ENCODE peak calls at places on chromosomes 11 and 22, in seven cellular contexts. One of them, this sample, is unnamed.

GRCh38 chr11:117097567-117098268 is 510 bp downstream of the SIK3 start:
- DNase-seq in lung: peak; percentile 44
- DNase-seq in osteoblast: peak; percentile 90
- DNase-seq in kidney: peak; percentile 89
- DNase-seq in CD8-positive, alpha-beta T cell: peak; percentile 52
- DNase-seq in dorsolateral prefrontal cortex: peak; percentile 49
- DNase-seq in AG10803: peak; percentile 18
- DNase-seq in this sample: no peak

GRCh38 chr11:112961751-112962747 is 829 bp downstream of the NCAM1 start:
- DNase-seq in osteoblast: peak; percentile 69
- DNase-seq in CD8-positive, alpha-beta T cell: no peak
- DNase-seq in AG10803: no peak
- DNase-seq in kidney: peak; percentile 72
- DNase-seq in lung: no peak
- DNase-seq in dorsolateral prefrontal cortex: peak; percentile 76
- DNase-seq in this sample: no peak

GRCh38 chr11:83257638-83258229 is 28.4 kb downstream of the CCDC90B start:
- DNase-seq in CD8-positive, alpha-beta T cell: no peak
- DNase-seq in kidney: no peak
- DNase-seq in lung: no peak
- DNase-seq in dorsolateral prefrontal cortex: no peak
- DNase-seq in osteoblast: peak; percentile 53
- DNase-seq in AG10803: peak; percentile 76
- DNase-seq in this sample: peak; percentile 81

GRCh38 chr22:17911887-17912286 is 112.5 kb downstream of the MICAL3 start:
- DNase-seq in dorsolateral prefrontal cortex: no peak
- DNase-seq in CD8-positive, alpha-beta T cell: no peak
- DNase-seq in lung: no peak
- DNase-seq in kidney: no peak
- DNase-seq in osteoblast: no peak
- DNase-seq in AG10803: no peak
- DNase-seq in this sample: no peak

GRCh38 chr11:58632510-58632909 is 10.0 kb downstream of the CNTF start:
- DNase-seq in lung: no peak
- DNase-seq in osteoblast: no peak
- DNase-seq in dorsolateral prefrontal cortex: no peak
- DNase-seq in AG10803: no peak
- DNase-seq in CD8-positive, alpha-beta T cell: no peak
- DNase-seq in kidney: no peak
- DNase-seq in this sample: no peak

GRCh38 chr11:102109896-102110760 is at the start of gene YAP1:
- DNase-seq in osteoblast: peak; percentile 97
- DNase-seq in AG10803: peak; percentile 97
- DNase-seq in CD8-positive, alpha-beta T cell: peak; percentile 75
- DNase-seq in kidney: peak; percentile 96
- DNase-seq in dorsolateral prefrontal cortex: peak; percentile 63
- DNase-seq in lung: peak; percentile 85
- DNase-seq in this sample: peak; percentile 62

GRCh38 chr11:46889689-46890475 is 28.5 kb downstream of the LRP4 start:
- DNase-seq in dorsolateral prefrontal cortex: peak; percentile 75
- DNase-seq in kidney: no peak
- DNase-seq in lung: peak; percentile 74
- DNase-seq in CD8-positive, alpha-beta T cell: peak; percentile 82
- DNase-seq in AG10803: peak; percentile 66
- DNase-seq in osteoblast: peak; percentile 96
- DNase-seq in this sample: peak; percentile 7

GRCh38 chr11:100680070-100680469 is 7.0 kb upstream of the ARHGAP42 start:
- DNase-seq in CD8-positive, alpha-beta T cell: no peak
- DNase-seq in AG10803: no peak
- DNase-seq in dorsolateral prefrontal cortex: peak; percentile 56
- DNase-seq in osteoblast: no peak
- DNase-seq in kidney: no peak
- DNase-seq in lung: no peak
- DNase-seq in this sample: no peak

GRCh38 chr22:23251445-23252093 is 71.3 kb downstream of the BCR start:
- DNase-seq in kidney: no peak
- DNase-seq in osteoblast: peak; percentile 85
- DNase-seq in AG10803: peak; percentile 43
- DNase-seq in dorsolateral prefrontal cortex: no peak
- DNase-seq in CD8-positive, alpha-beta T cell: no peak
- DNase-seq in lung: no peak
- DNase-seq in this sample: no peak

GRCh38 chr11:44424841-44425240 is 114.9 kb upstream of the ALX4 start:
- DNase-seq in osteoblast: no peak
- DNase-seq in AG10803: no peak
- DNase-seq in CD8-positive, alpha-beta T cell: no peak
- DNase-seq in lung: no peak
- DNase-seq in kidney: no peak
- DNase-seq in dorsolateral prefrontal cortex: no peak
- DNase-seq in this sample: no peak

GRCh38 chr22:20319041-20319744 is 667 bp downstream of the DGCR6L start:
- DNase-seq in dorsolateral prefrontal cortex: peak; percentile 34
- DNase-seq in CD8-positive, alpha-beta T cell: no peak
- DNase-seq in osteoblast: no peak
- DNase-seq in lung: peak; percentile 27
- DNase-seq in kidney: peak; percentile 54
- DNase-seq in AG10803: no peak
- DNase-seq in this sample: no peak

GRCh38 chr22:19035474-19036228 is 86.6 kb downstream of the DGCR2 start:
- DNase-seq in osteoblast: peak; percentile 72
- DNase-seq in AG10803: no peak
- DNase-seq in kidney: peak; percentile 68
- DNase-seq in lung: no peak
- DNase-seq in CD8-positive, alpha-beta T cell: no peak
- DNase-seq in dorsolateral prefrontal cortex: peak; percentile 32
- DNase-seq in this sample: no peak

GRCh38 chr11:60887531-60887930 is 18.9 kb downstream of the PRPF19 start:
- DNase-seq in CD8-positive, alpha-beta T cell: no peak
- DNase-seq in AG10803: peak; percentile 41
- DNase-seq in osteoblast: no peak
- DNase-seq in kidney: no peak
- DNase-seq in dorsolateral prefrontal cortex: no peak
- DNase-seq in lung: no peak
- DNase-seq in this sample: no peak

GRCh38 chr22:20234314-20234682 is 33.8 kb downstream of the RTN4R start:
- DNase-seq in osteoblast: no peak
- DNase-seq in kidney: no peak
- DNase-seq in dorsolateral prefrontal cortex: no peak
- DNase-seq in CD8-positive, alpha-beta T cell: no peak
- DNase-seq in lung: no peak
- DNase-seq in AG10803: no peak
- DNase-seq in this sample: no peak

GRCh38 chr11:64729851-64730382 is 6.9 kb upstream of the NRXN2 start:
- DNase-seq in dorsolateral prefrontal cortex: no peak
- DNase-seq in CD8-positive, alpha-beta T cell: no peak
- DNase-seq in lung: peak; percentile 55
- DNase-seq in kidney: peak; percentile 78
- DNase-seq in osteoblast: no peak
- DNase-seq in AG10803: no peak
- DNase-seq in this sample: no peak

GRCh38 chr11:108224908-108225786 is 2.3 kb downstream of the ATM start:
- DNase-seq in osteoblast: no peak
- DNase-seq in CD8-positive, alpha-beta T cell: peak; percentile 66
- DNase-seq in lung: no peak
- DNase-seq in AG10803: no peak
- DNase-seq in kidney: no peak
- DNase-seq in dorsolateral prefrontal cortex: no peak
- DNase-seq in this sample: no peak

GRCh38 chr22:20441631-20442484 is 4.2 kb upstream of the SCARF2 start:
- DNase-seq in CD8-positive, alpha-beta T cell: no peak
- DNase-seq in AG10803: peak; percentile 54
- DNase-seq in kidney: peak; percentile 76
- DNase-seq in lung: no peak
- DNase-seq in osteoblast: peak; percentile 93
- DNase-seq in dorsolateral prefrontal cortex: no peak
- DNase-seq in this sample: no peak

GRCh38 chr11:109853156-109853776 is 239.9 kb upstream of the ZC3H12C start:
- DNase-seq in CD8-positive, alpha-beta T cell: no peak
- DNase-seq in lung: no peak
- DNase-seq in osteoblast: no peak
- DNase-seq in kidney: no peak
- DNase-seq in dorsolateral prefrontal cortex: no peak
- DNase-seq in AG10803: peak; percentile 81
- DNase-seq in this sample: peak; percentile 44

GRCh38 chr11:13954591-13954990 is 7.9 kb upstream of the SPON1 start:
- DNase-seq in dorsolateral prefrontal cortex: no peak
- DNase-seq in kidney: no peak
- DNase-seq in osteoblast: no peak
- DNase-seq in AG10803: no peak
- DNase-seq in lung: no peak
- DNase-seq in CD8-positive, alpha-beta T cell: no peak
- DNase-seq in this sample: no peak

GRCh38 chr11:96254087-96254486 is 88.9 kb downstream of the MAML2 start:
- DNase-seq in CD8-positive, alpha-beta T cell: no peak
- DNase-seq in dorsolateral prefrontal cortex: no peak
- DNase-seq in kidney: no peak
- DNase-seq in AG10803: peak; percentile 71
- DNase-seq in osteoblast: no peak
- DNase-seq in lung: no peak
- DNase-seq in this sample: peak; percentile 67

GRCh38 chr11:86814775-86815174 is 14.4 kb downstream of the PRSS23 start:
- DNase-seq in kidney: no peak
- DNase-seq in osteoblast: no peak
- DNase-seq in CD8-positive, alpha-beta T cell: no peak
- DNase-seq in dorsolateral prefrontal cortex: no peak
- DNase-seq in lung: no peak
- DNase-seq in AG10803: peak; percentile 52
- DNase-seq in this sample: no peak

GRCh38 chr11:95072948-95073347 is 6.2 kb downstream of the SRSF8 start:
- DNase-seq in lung: no peak
- DNase-seq in dorsolateral prefrontal cortex: no peak
- DNase-seq in AG10803: no peak
- DNase-seq in CD8-positive, alpha-beta T cell: no peak
- DNase-seq in osteoblast: no peak
- DNase-seq in kidney: no peak
- DNase-seq in this sample: no peak
- TF ChIP-seq CTCF in lung: no peak
- TF ChIP-seq CTCF in dorsolateral prefrontal cortex: no peak
- TF ChIP-seq CTCF in AG10803: no peak
- TF ChIP-seq CTCF in CD8-positive, alpha-beta T cell: no peak
- TF ChIP-seq CTCF in osteoblast: no peak
- TF ChIP-seq CTCF in kidney: no peak
- TF ChIP-seq CTCF in this sample: no peak

DNA sequence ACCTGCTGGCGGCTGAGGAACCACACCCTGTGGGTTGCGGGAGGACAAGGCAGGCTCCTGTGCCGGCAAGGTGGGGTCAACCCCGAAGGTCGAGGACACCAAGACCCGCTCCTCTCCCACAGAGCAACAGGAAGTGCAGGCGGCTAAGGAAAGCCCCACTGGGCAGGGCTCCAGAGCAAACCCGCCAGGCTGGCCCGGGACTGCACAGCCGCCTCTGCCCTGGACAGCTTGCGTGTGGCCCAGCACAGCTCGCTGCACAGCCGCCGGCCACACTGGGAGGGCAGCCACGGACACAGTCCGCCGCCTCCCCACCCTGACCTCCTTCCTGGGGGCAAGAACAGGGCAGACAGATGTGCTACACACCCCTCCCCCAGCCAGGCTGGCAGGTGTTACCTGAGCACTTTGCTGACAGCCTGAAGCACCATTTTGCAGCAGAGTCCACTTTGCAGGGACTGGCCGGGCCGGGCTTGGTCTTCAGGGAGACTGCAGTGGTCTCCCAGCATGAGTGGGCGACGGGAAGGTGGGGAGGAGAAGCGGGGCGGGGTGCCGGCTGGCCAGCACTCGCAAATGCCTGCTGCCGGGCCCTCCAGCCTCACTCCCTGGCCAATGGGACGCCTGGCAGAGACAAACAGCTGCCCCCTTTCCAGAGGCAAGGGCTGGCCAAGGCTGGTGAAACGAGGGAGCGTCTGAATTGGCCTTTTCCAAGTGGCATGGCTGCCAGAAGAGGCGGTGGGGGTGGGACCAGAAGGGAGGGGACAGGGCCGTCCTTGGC is at the start of gene MOB2:
- DNase-seq in CD8-positive, alpha-beta T cell: no peak
- DNase-seq in lung: no peak
- DNase-seq in dorsolateral prefrontal cortex: no peak
- DNase-seq in AG10803: no peak
- DNase-seq in kidney: peak; percentile 91
- DNase-seq in osteoblast: peak; percentile 79
- DNase-seq in this sample: no peak
- H3K4me3 ChIP-seq in CD8-positive, alpha-beta T cell: no peak within 1 kb of the TSS
- H3K4me3 ChIP-seq in lung: peak within 1 kb of the TSS; percentile 20
- H3K4me3 ChIP-seq in dorsolateral prefrontal cortex: peak within 1 kb of the TSS; percentile 26
- H3K4me3 ChIP-seq in AG10803: no peak within 1 kb of the TSS
- H3K4me3 ChIP-seq in kidney: no peak within 1 kb of the TSS
- H3K4me3 ChIP-seq in osteoblast: no peak within 1 kb of the TSS
- H3K4me3 ChIP-seq in this sample: no peak within 1 kb of the TSS

GRCh38 chr11:131349368-131350086 is 20.9 kb upstream of the NTM start:
- DNase-seq in AG10803: no peak
- DNase-seq in kidney: no peak
- DNase-seq in lung: no peak
- DNase-seq in osteoblast: no peak
- DNase-seq in CD8-positive, alpha-beta T cell: no peak
- DNase-seq in dorsolateral prefrontal cortex: no peak
- DNase-seq in this sample: no peak
- TF ChIP-seq CTCF in AG10803: no peak
- TF ChIP-seq CTCF in kidney: no peak
- TF ChIP-seq CTCF in lung: no peak
- TF ChIP-seq CTCF in osteoblast: no peak
- TF ChIP-seq CTCF in CD8-positive, alpha-beta T cell: no peak
- TF ChIP-seq CTCF in dorsolateral prefrontal cortex: no peak
- TF ChIP-seq CTCF in this sample: peak; percentile 8

GRCh38 chr22:36364255-36365019 is 23.3 kb downstream of the MYH9 start:
- DNase-seq in AG10803: no peak
- DNase-seq in CD8-positive, alpha-beta T cell: no peak
- DNase-seq in kidney: peak; percentile 59
- DNase-seq in osteoblast: peak; percentile 60
- DNase-seq in lung: no peak
- DNase-seq in dorsolateral prefrontal cortex: no peak
- DNase-seq in this sample: no peak

GRCh38 chr22:36363378-36363931 is 24.3 kb downstream of the MYH9 start:
- DNase-seq in dorsolateral prefrontal cortex: no peak
- DNase-seq in kidney: no peak
- DNase-seq in osteoblast: no peak
- DNase-seq in AG10803: no peak
- DNase-seq in lung: no peak
- DNase-seq in CD8-positive, alpha-beta T cell: no peak
- DNase-seq in this sample: no peak

GRCh38 chr22:36366291-36366708 is 21.5 kb downstream of the MYH9 start:
- DNase-seq in dorsolateral prefrontal cortex: no peak
- DNase-seq in CD8-positive, alpha-beta T cell: no peak
- DNase-seq in lung: no peak
- DNase-seq in kidney: peak; percentile 54
- DNase-seq in osteoblast: no peak
- DNase-seq in AG10803: no peak
- DNase-seq in this sample: peak; percentile 82

GRCh38 chr22:36367066-36367465 is 20.7 kb downstream of the MYH9 start:
- DNase-seq in dorsolateral prefrontal cortex: no peak
- DNase-seq in kidney: no peak
- DNase-seq in AG10803: no peak
- DNase-seq in osteoblast: no peak
- DNase-seq in CD8-positive, alpha-beta T cell: no peak
- DNase-seq in lung: no peak
- DNase-seq in this sample: no peak

DNA sequence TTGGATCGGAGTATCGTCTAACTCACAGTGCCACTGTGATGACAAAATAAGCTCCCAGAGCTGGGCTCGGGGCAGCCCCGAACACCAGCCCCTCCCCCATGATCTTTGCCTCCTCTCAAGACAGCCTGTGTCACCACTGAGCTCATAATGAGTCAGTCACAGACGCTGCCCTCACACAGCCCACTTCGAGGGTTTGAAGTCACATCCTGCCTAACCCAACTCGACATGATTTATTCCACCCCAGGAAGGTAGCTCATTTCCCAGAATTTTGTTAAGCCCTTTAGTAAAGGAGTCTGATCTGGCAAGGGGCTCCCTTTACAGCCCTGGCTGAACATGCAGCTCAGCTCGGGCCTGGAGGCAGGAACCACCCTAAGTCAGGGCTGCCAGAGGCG is 22.8 kb downstream of the MYH9 start:
- DNase-seq in CD8-positive, alpha-beta T cell: peak; percentile 81
- DNase-seq in lung: no peak
- DNase-seq in osteoblast: peak; percentile 94
- DNase-seq in kidney: peak; percentile 92
- DNase-seq in dorsolateral prefrontal cortex: no peak
- DNase-seq in AG10803: peak; percentile 87
- DNase-seq in this sample: peak; percentile 84
- H3K4me3 ChIP-seq in CD8-positive, alpha-beta T cell: no peak overlapping the region
- H3K4me3 ChIP-seq in lung: no peak overlapping the region
- H3K4me3 ChIP-seq in osteoblast: no peak overlapping the region
- H3K4me3 ChIP-seq in kidney: no peak overlapping the region
- H3K4me3 ChIP-seq in dorsolateral prefrontal cortex: no peak overlapping the region
- H3K4me3 ChIP-seq in AG10803: no peak overlapping the region
- H3K4me3 ChIP-seq in this sample: peak overlapping the region; percentile 7

This sample was measured in retinal pigment epithelial cell.